ENCODE peak calls at places on chromosomes 5 and 9, in five cellular contexts. One of them, this sample, is unnamed.
A peak's percentile ranks its signal among the peaks of the same experiment; 100 is the strongest.

GRCh38 chr9:128905964-128906363 is 14.8 kb upstream of the PHYHD1 start:
- DNase-seq in activated gamma-delta T cell treated with anti-CD3 and anti-CD28 coated beads, Interleukin-2, amount 50 U/mL, for 16 hours: no peak
- DNase-seq in MM.1S: no peak
- DNase-seq in naive thymus-derived CD8-positive, alpha-beta T cell: no peak
- DNase-seq in stimulated activated CD8-positive, alpha-beta memory T cell treated with anti-CD3 and anti-CD28 coated beads, Interleukin-4, amount 100 ng/mL, for 24 hours: no peak
- DNase-seq in this sample: no peak

GRCh38 chr9:18606831-18607230 is 132.9 kb downstream of the ADAMTSL1 start:
- DNase-seq in activated gamma-delta T cell treated with anti-CD3 and anti-CD28 coated beads, Interleukin-2, amount 50 U/mL, for 16 hours: no peak
- DNase-seq in stimulated activated CD8-positive, alpha-beta memory T cell treated with anti-CD3 and anti-CD28 coated beads, Interleukin-4, amount 100 ng/mL, for 24 hours: no peak
- DNase-seq in MM.1S: no peak
- DNase-seq in naive thymus-derived CD8-positive, alpha-beta T cell: no peak
- DNase-seq in this sample: peak; percentile 93

GRCh38 chr9:19049872-19050636 is 827 bp downstream of the RRAGA start:
- DNase-seq in MM.1S: no peak
- DNase-seq in stimulated activated CD8-positive, alpha-beta memory T cell treated with anti-CD3 and anti-CD28 coated beads, Interleukin-4, amount 100 ng/mL, for 24 hours: no peak
- DNase-seq in activated gamma-delta T cell treated with anti-CD3 and anti-CD28 coated beads, Interleukin-2, amount 50 U/mL, for 16 hours: no peak
- DNase-seq in naive thymus-derived CD8-positive, alpha-beta T cell: no peak
- DNase-seq in this sample: peak; percentile 41

GRCh38 chr5:130213607-130214006 is 309.3 kb downstream of the CHSY3 start:
- DNase-seq in MM.1S: no peak
- DNase-seq in naive thymus-derived CD8-positive, alpha-beta T cell: no peak
- DNase-seq in activated gamma-delta T cell treated with anti-CD3 and anti-CD28 coated beads, Interleukin-2, amount 50 U/mL, for 16 hours: no peak
- DNase-seq in stimulated activated CD8-positive, alpha-beta memory T cell treated with anti-CD3 and anti-CD28 coated beads, Interleukin-4, amount 100 ng/mL, for 24 hours: no peak
- DNase-seq in this sample: no peak

GRCh38 chr5:92627186-92627585 is 953.8 kb downstream of the NR2F1-AS1 start:
- DNase-seq in MM.1S: no peak
- DNase-seq in stimulated activated CD8-positive, alpha-beta memory T cell treated with anti-CD3 and anti-CD28 coated beads, Interleukin-4, amount 100 ng/mL, for 24 hours: no peak
- DNase-seq in naive thymus-derived CD8-positive, alpha-beta T cell: no peak
- DNase-seq in activated gamma-delta T cell treated with anti-CD3 and anti-CD28 coated beads, Interleukin-2, amount 50 U/mL, for 16 hours: no peak
- DNase-seq in this sample: no peak

GRCh38 chr5:43231977-43232376 is 40.0 kb downstream of the NIM1K start:
- DNase-seq in naive thymus-derived CD8-positive, alpha-beta T cell: no peak
- DNase-seq in activated gamma-delta T cell treated with anti-CD3 and anti-CD28 coated beads, Interleukin-2, amount 50 U/mL, for 16 hours: no peak
- DNase-seq in stimulated activated CD8-positive, alpha-beta memory T cell treated with anti-CD3 and anti-CD28 coated beads, Interleukin-4, amount 100 ng/mL, for 24 hours: no peak
- DNase-seq in MM.1S: peak; percentile 25
- DNase-seq in this sample: peak; percentile 34

GRCh38 chr9:8895498-8896224 is 1096.1 kb upstream of the DMAC1 start:
- DNase-seq in naive thymus-derived CD8-positive, alpha-beta T cell: no peak
- DNase-seq in activated gamma-delta T cell treated with anti-CD3 and anti-CD28 coated beads, Interleukin-2, amount 50 U/mL, for 16 hours: no peak
- DNase-seq in stimulated activated CD8-positive, alpha-beta memory T cell treated with anti-CD3 and anti-CD28 coated beads, Interleukin-4, amount 100 ng/mL, for 24 hours: no peak
- DNase-seq in MM.1S: peak; percentile 43
- DNase-seq in this sample: peak; percentile 63

GRCh38 chr9:81804306-81804705 is 115.0 kb upstream of the TLE1 start:
- DNase-seq in naive thymus-derived CD8-positive, alpha-beta T cell: no peak
- DNase-seq in stimulated activated CD8-positive, alpha-beta memory T cell treated with anti-CD3 and anti-CD28 coated beads, Interleukin-4, amount 100 ng/mL, for 24 hours: no peak
- DNase-seq in MM.1S: no peak
- DNase-seq in activated gamma-delta T cell treated with anti-CD3 and anti-CD28 coated beads, Interleukin-2, amount 50 U/mL, for 16 hours: no peak
- DNase-seq in this sample: no peak

GRCh38 chr9:125332527-125332926 is 70.9 kb downstream of the GAPVD1 start:
- DNase-seq in stimulated activated CD8-positive, alpha-beta memory T cell treated with anti-CD3 and anti-CD28 coated beads, Interleukin-4, amount 100 ng/mL, for 24 hours: no peak
- DNase-seq in MM.1S: peak; percentile 82
- DNase-seq in activated gamma-delta T cell treated with anti-CD3 and anti-CD28 coated beads, Interleukin-2, amount 50 U/mL, for 16 hours: no peak
- DNase-seq in naive thymus-derived CD8-positive, alpha-beta T cell: no peak
- DNase-seq in this sample: no peak

GRCh38 chr9:3074247-3074646 is 230.4 kb upstream of the PUM3 start:
- DNase-seq in stimulated activated CD8-positive, alpha-beta memory T cell treated with anti-CD3 and anti-CD28 coated beads, Interleukin-4, amount 100 ng/mL, for 24 hours: no peak
- DNase-seq in activated gamma-delta T cell treated with anti-CD3 and anti-CD28 coated beads, Interleukin-2, amount 50 U/mL, for 16 hours: no peak
- DNase-seq in naive thymus-derived CD8-positive, alpha-beta T cell: no peak
- DNase-seq in MM.1S: no peak
- DNase-seq in this sample: no peak

GRCh38 chr5:43305948-43306563 is 7.2 kb downstream of the HMGCS1 start:
- DNase-seq in MM.1S: peak; percentile 83
- DNase-seq in activated gamma-delta T cell treated with anti-CD3 and anti-CD28 coated beads, Interleukin-2, amount 50 U/mL, for 16 hours: no peak
- DNase-seq in stimulated activated CD8-positive, alpha-beta memory T cell treated with anti-CD3 and anti-CD28 coated beads, Interleukin-4, amount 100 ng/mL, for 24 hours: no peak
- DNase-seq in naive thymus-derived CD8-positive, alpha-beta T cell: no peak
- DNase-seq in this sample: peak; percentile 77

GRCh38 chr9:93659837-93660177 is 83.4 kb downstream of the PHF2 start:
- DNase-seq in stimulated activated CD8-positive, alpha-beta memory T cell treated with anti-CD3 and anti-CD28 coated beads, Interleukin-4, amount 100 ng/mL, for 24 hours: no peak
- DNase-seq in naive thymus-derived CD8-positive, alpha-beta T cell: no peak
- DNase-seq in MM.1S: no peak
- DNase-seq in activated gamma-delta T cell treated with anti-CD3 and anti-CD28 coated beads, Interleukin-2, amount 50 U/mL, for 16 hours: no peak
- DNase-seq in this sample: no peak

GRCh38 chr5:126009566-126009965 is 413.6 kb upstream of the GRAMD2B start:
- DNase-seq in activated gamma-delta T cell treated with anti-CD3 and anti-CD28 coated beads, Interleukin-2, amount 50 U/mL, for 16 hours: no peak
- DNase-seq in stimulated activated CD8-positive, alpha-beta memory T cell treated with anti-CD3 and anti-CD28 coated beads, Interleukin-4, amount 100 ng/mL, for 24 hours: no peak
- DNase-seq in MM.1S: no peak
- DNase-seq in naive thymus-derived CD8-positive, alpha-beta T cell: no peak
- DNase-seq in this sample: peak; percentile 74

GRCh38 chr5:6175172-6175855 is 203.0 kb downstream of the MED10 start:
- DNase-seq in naive thymus-derived CD8-positive, alpha-beta T cell: no peak
- DNase-seq in activated gamma-delta T cell treated with anti-CD3 and anti-CD28 coated beads, Interleukin-2, amount 50 U/mL, for 16 hours: no peak
- DNase-seq in stimulated activated CD8-positive, alpha-beta memory T cell treated with anti-CD3 and anti-CD28 coated beads, Interleukin-4, amount 100 ng/mL, for 24 hours: no peak
- DNase-seq in MM.1S: no peak
- DNase-seq in this sample: no peak

GRCh38 chr5:7902993-7903625 is 34.2 kb downstream of the MTRR start:
- DNase-seq in stimulated activated CD8-positive, alpha-beta memory T cell treated with anti-CD3 and anti-CD28 coated beads, Interleukin-4, amount 100 ng/mL, for 24 hours: no peak
- DNase-seq in naive thymus-derived CD8-positive, alpha-beta T cell: no peak
- DNase-seq in MM.1S: no peak
- DNase-seq in activated gamma-delta T cell treated with anti-CD3 and anti-CD28 coated beads, Interleukin-2, amount 50 U/mL, for 16 hours: no peak
- DNase-seq in this sample: no peak

GRCh38 chr9:94929373-94929764 is 202.9 kb downstream of the AOPEP start:
- DNase-seq in activated gamma-delta T cell treated with anti-CD3 and anti-CD28 coated beads, Interleukin-2, amount 50 U/mL, for 16 hours: no peak
- DNase-seq in MM.1S: no peak
- DNase-seq in naive thymus-derived CD8-positive, alpha-beta T cell: no peak
- DNase-seq in stimulated activated CD8-positive, alpha-beta memory T cell treated with anti-CD3 and anti-CD28 coated beads, Interleukin-4, amount 100 ng/mL, for 24 hours: no peak
- DNase-seq in this sample: no peak

GRCh38 chr5:87188411-87188810 is 79.3 kb upstream of the RASA1 start:
- DNase-seq in MM.1S: no peak
- DNase-seq in activated gamma-delta T cell treated with anti-CD3 and anti-CD28 coated beads, Interleukin-2, amount 50 U/mL, for 16 hours: no peak
- DNase-seq in stimulated activated CD8-positive, alpha-beta memory T cell treated with anti-CD3 and anti-CD28 coated beads, Interleukin-4, amount 100 ng/mL, for 24 hours: no peak
- DNase-seq in naive thymus-derived CD8-positive, alpha-beta T cell: no peak
- DNase-seq in this sample: no peak

GRCh38 chr5:84113246-84114118 is 271.2 kb downstream of the EDIL3 start:
- DNase-seq in MM.1S: no peak
- DNase-seq in activated gamma-delta T cell treated with anti-CD3 and anti-CD28 coated beads, Interleukin-2, amount 50 U/mL, for 16 hours: no peak
- DNase-seq in naive thymus-derived CD8-positive, alpha-beta T cell: no peak
- DNase-seq in stimulated activated CD8-positive, alpha-beta memory T cell treated with anti-CD3 and anti-CD28 coated beads, Interleukin-4, amount 100 ng/mL, for 24 hours: no peak
- DNase-seq in this sample: peak; percentile 78

GRCh38 chr5:156431956-156432829 is 105.2 kb downstream of the SGCD start:
- DNase-seq in naive thymus-derived CD8-positive, alpha-beta T cell: no peak
- DNase-seq in MM.1S: no peak
- DNase-seq in activated gamma-delta T cell treated with anti-CD3 and anti-CD28 coated beads, Interleukin-2, amount 50 U/mL, for 16 hours: no peak
- DNase-seq in stimulated activated CD8-positive, alpha-beta memory T cell treated with anti-CD3 and anti-CD28 coated beads, Interleukin-4, amount 100 ng/mL, for 24 hours: no peak
- DNase-seq in this sample: peak; percentile 29

GRCh38 chr9:79471577-79472543 is 99.9 kb upstream of the TLE4 start:
- DNase-seq in MM.1S: no peak
- DNase-seq in activated gamma-delta T cell treated with anti-CD3 and anti-CD28 coated beads, Interleukin-2, amount 50 U/mL, for 16 hours: no peak
- DNase-seq in stimulated activated CD8-positive, alpha-beta memory T cell treated with anti-CD3 and anti-CD28 coated beads, Interleukin-4, amount 100 ng/mL, for 24 hours: no peak
- DNase-seq in naive thymus-derived CD8-positive, alpha-beta T cell: peak; percentile 2
- DNase-seq in this sample: peak; percentile 27

GRCh38 chr5:122523776-122524175 is 211.7 kb downstream of the SNCAIP start:
- DNase-seq in naive thymus-derived CD8-positive, alpha-beta T cell: no peak
- DNase-seq in MM.1S: no peak
- DNase-seq in activated gamma-delta T cell treated with anti-CD3 and anti-CD28 coated beads, Interleukin-2, amount 50 U/mL, for 16 hours: no peak
- DNase-seq in stimulated activated CD8-positive, alpha-beta memory T cell treated with anti-CD3 and anti-CD28 coated beads, Interleukin-4, amount 100 ng/mL, for 24 hours: no peak
- DNase-seq in this sample: no peak

GRCh38 chr5:17302590-17302989 is 85.2 kb downstream of the BASP1 start:
- DNase-seq in activated gamma-delta T cell treated with anti-CD3 and anti-CD28 coated beads, Interleukin-2, amount 50 U/mL, for 16 hours: no peak
- DNase-seq in stimulated activated CD8-positive, alpha-beta memory T cell treated with anti-CD3 and anti-CD28 coated beads, Interleukin-4, amount 100 ng/mL, for 24 hours: no peak
- DNase-seq in naive thymus-derived CD8-positive, alpha-beta T cell: no peak
- DNase-seq in MM.1S: no peak
- DNase-seq in this sample: no peak

GRCh38 chr5:431001-431710 is 11.8 kb upstream of the EXOC3 start:
- DNase-seq in activated gamma-delta T cell treated with anti-CD3 and anti-CD28 coated beads, Interleukin-2, amount 50 U/mL, for 16 hours: peak; percentile 25
- DNase-seq in MM.1S: peak; percentile 25
- DNase-seq in naive thymus-derived CD8-positive, alpha-beta T cell: peak; percentile 18
- DNase-seq in stimulated activated CD8-positive, alpha-beta memory T cell treated with anti-CD3 and anti-CD28 coated beads, Interleukin-4, amount 100 ng/mL, for 24 hours: peak; percentile 34
- DNase-seq in this sample: peak; percentile 65

GRCh38 chr9:74358944-74359343 is 138.2 kb upstream of the RORB start:
- DNase-seq in MM.1S: no peak
- DNase-seq in stimulated activated CD8-positive, alpha-beta memory T cell treated with anti-CD3 and anti-CD28 coated beads, Interleukin-4, amount 100 ng/mL, for 24 hours: no peak
- DNase-seq in activated gamma-delta T cell treated with anti-CD3 and anti-CD28 coated beads, Interleukin-2, amount 50 U/mL, for 16 hours: no peak
- DNase-seq in naive thymus-derived CD8-positive, alpha-beta T cell: no peak
- DNase-seq in this sample: no peak

GRCh38 chr9:134441227-134442086 is 115.2 kb downstream of the RXRA start:
- DNase-seq in stimulated activated CD8-positive, alpha-beta memory T cell treated with anti-CD3 and anti-CD28 coated beads, Interleukin-4, amount 100 ng/mL, for 24 hours: no peak
- DNase-seq in activated gamma-delta T cell treated with anti-CD3 and anti-CD28 coated beads, Interleukin-2, amount 50 U/mL, for 16 hours: no peak
- DNase-seq in MM.1S: no peak
- DNase-seq in naive thymus-derived CD8-positive, alpha-beta T cell: no peak
- DNase-seq in this sample: no peak

This sample was measured in mesendoderm.